ENCODE peak calls at places on chromosomes 13 and 19, in six cellular contexts. Y is thoracic aorta, V is body of pancreas, X is GM23248, F is fibroblast of lung, M is upper lobe of right lung. L is an unnamed sample.
A peak's percentile ranks its signal among the peaks of the same experiment; 100 is the strongest.

GRCh38 chr13:91668844-91669495 is 270.5 kb downstream of the GPC5 start:
- DNase-seq in X (no peak), M (no peak), V (no peak), F (no peak), Y (no peak), L (no peak)

GRCh38 chr19:28705008-28705407 is 507.9 kb downstream of the UQCRFS1 start:
- DNase-seq in V (peak; percentile 18), F (peak; percentile 92), Y (no peak), M (no peak), X (peak; percentile 93), L (no peak)

GRCh38 chr19:35112995-35113693 is 2.5 kb upstream of the FXYD3 start:
- DNase-seq in F (no peak), M (no peak), Y (no peak), V (no peak), X (peak; percentile 12), L (no peak)

GRCh38 chr19:49064768-49065611 is at the start of gene NTF4:
- DNase-seq in X (peak; percentile 50), V (peak; percentile 19), F (peak; percentile 41), M (no peak), Y (no peak), L (no peak)

GRCh38 chr19:47004012-47004465 is 15.6 kb upstream of the NPAS1 start:
- DNase-seq in F (no peak), M (no peak), X (no peak), Y (no peak), V (no peak), L (no peak)

GRCh38 chr13:86585826-86586225 is 786.6 kb upstream of the SLITRK6 start:
- DNase-seq in X (peak; percentile 80), F (peak; percentile 83), M (no peak), Y (no peak), V (peak; percentile 38), L (no peak)

GRCh38 chr19:43636121-43636683 is 3.4 kb downstream of the CADM4 start:
- DNase-seq in M (no peak), F (peak; percentile 47), Y (no peak), V (peak; percentile 19), X (peak; percentile 37), L (no peak)

GRCh38 chr13:111117961-111118360 is 2.9 kb downstream of the ARHGEF7 start:
- DNase-seq in F (no peak), V (no peak), M (no peak), X (peak; percentile 41), Y (no peak), L (no peak)

GRCh38 chr13:109869312-109870237 is 83.2 kb upstream of the IRS2 start:
- DNase-seq in F (peak; percentile 70), Y (peak; percentile 16), X (peak; percentile 65), V (peak; percentile 89), M (peak; percentile 86), L (no peak)

GRCh38 chr19:20164456-20164855 is 2.6 kb upstream of the ZNF486 start:
- DNase-seq in X (no peak), V (no peak), Y (no peak), M (no peak), F (no peak), L (no peak)

GRCh38 chr13:93670858-93671257 is 444.3 kb downstream of the GPC6 start:
- DNase-seq in V (no peak), Y (no peak), F (no peak), X (no peak), M (no peak), L (no peak)

GRCh38 chr13:63636231-63636993 is 2220.8 kb upstream of the PCDH20 start:
- DNase-seq in F (no peak), Y (no peak), X (no peak), M (no peak), V (peak; percentile 3), L (no peak)

GRCh38 chr19:34556500-34556899 is 74.9 kb downstream of the WTIP start:
- DNase-seq in M (no peak), F (no peak), V (peak; percentile 63), Y (no peak), X (peak; percentile 66), L (no peak)

GRCh38 chr19:37941820-37942515 is 35.0 kb downstream of the SIPA1L3 start:
- DNase-seq in Y (no peak), V (no peak), X (no peak), M (peak; percentile 9), F (no peak), L (no peak)

GRCh38 chr19:5990289-5990797 is 12.4 kb upstream of the RANBP3 start:
- DNase-seq in M (no peak), X (peak; percentile 59), F (no peak), Y (no peak), V (no peak), L (no peak)

GRCh38 chr13:70391678-70392077 is 283.4 kb upstream of the KLHL1 start:
- DNase-seq in Y (no peak), M (no peak), X (no peak), F (no peak), V (peak; percentile 54), L (no peak)

GRCh38 chr13:98576215-98576945 is 527 bp downstream of the STK24 start:
- DNase-seq in V (peak; percentile 50), M (peak; percentile 82), Y (no peak), F (peak; percentile 38), X (peak; percentile 67), L (peak; percentile 35)

GRCh38 chr19:35901055-35901644 is 810 bp upstream of the NFKBID start:
- DNase-seq in V (no peak), F (peak; percentile 65), M (no peak), Y (no peak), X (peak; percentile 88), L (no peak)

GRCh38 chr13:78228211-78228610 is 309.6 kb upstream of the EDNRB start:
- DNase-seq in M (no peak), X (no peak), V (no peak), Y (no peak), F (peak; percentile 66), L (no peak)

GRCh38 chr19:4775627-4776152 is 15.8 kb upstream of the FEM1A start:
- DNase-seq in Y (no peak), V (no peak), F (no peak), M (no peak), X (no peak), L (no peak)
- H3K27ac ChIP-seq in Y (no peak overlapping the region), V (no peak overlapping the region), F (no peak overlapping the region), M (no peak overlapping the region), X (no peak overlapping the region), L (no peak overlapping the region)

GRCh38 chr19:18321729-18322091 is 1.2 kb downstream of the LSM4 start:
- DNase-seq in X (peak; percentile 55), F (no peak), M (no peak), V (no peak), Y (no peak), L (peak; percentile 65)

GRCh38 chr19:18319591-18320135 is 3.2 kb downstream of the LSM4 start:
- DNase-seq in V (peak; percentile 37), M (no peak), F (no peak), Y (no peak), X (no peak), L (no peak)

GRCh38 chr19:18322318-18322758 is 538 bp downstream of the LSM4 start:
- DNase-seq in Y (no peak), M (no peak), V (peak; percentile 47), X (peak; percentile 80), F (peak; percentile 69), L (peak; percentile 22)

GRCh38 chr19:18320865-18321728 is 1.8 kb downstream of the LSM4 start:
- DNase-seq in F (no peak), X (no peak), V (no peak), Y (no peak), M (no peak), L (no peak)

GRCh38 chr19:18322759-18323460 is at the start of gene LSM4:
- DNase-seq in M (peak; percentile 99), F (peak; percentile 95), V (peak; percentile 99), Y (peak; percentile 93), X (peak; percentile 99), L (peak; percentile 99)
- H3K4me3 ChIP-seq in M (peak within 1 kb of the TSS; percentile 88), F (peak within 1 kb of the TSS; percentile 75), V (peak within 1 kb of the TSS; percentile 50), Y (peak within 1 kb of the TSS; percentile 78), X (peak within 1 kb of the TSS; percentile 81), L (peak within 1 kb of the TSS; percentile 77)

DNA sequence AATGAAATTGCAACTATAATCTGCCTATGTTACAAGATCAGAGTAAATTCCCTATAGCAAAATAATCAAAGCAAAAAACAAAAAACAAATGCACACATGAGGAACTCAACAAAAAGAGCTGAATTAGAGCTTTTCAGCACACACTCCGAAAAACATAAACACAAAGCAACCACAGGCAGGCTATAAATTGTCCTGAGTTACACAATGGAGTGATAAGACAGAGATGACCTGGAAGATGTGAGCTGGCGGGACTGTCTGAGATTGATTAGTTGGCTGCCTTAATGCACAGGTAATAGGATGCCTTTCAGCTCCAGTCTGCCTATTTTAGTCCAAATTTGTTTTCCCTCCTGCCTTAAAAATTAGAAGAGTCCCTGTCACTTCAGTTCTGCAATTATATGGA is 159.0 kb upstream of the FNDC3A start:
- DNase-seq in M (no peak), V (no peak), Y (no peak), F (no peak), X (no peak), L (no peak)
- H3K27ac ChIP-seq in M (no peak overlapping the region), V (no peak overlapping the region), Y (no peak overlapping the region), F (no peak overlapping the region), X (no peak overlapping the region), L (no peak overlapping the region)

GRCh38 chr13:33179463-33179862 is 106.1 kb downstream of the STARD13 start:
- DNase-seq in X (no peak), Y (no peak), V (no peak), F (no peak), M (no peak), L (no peak)

GRCh38 chr13:33182729-33183128 is 102.8 kb downstream of the STARD13 start:
- DNase-seq in M (no peak), F (no peak), X (no peak), Y (no peak), V (peak; percentile 72), L (no peak)

GRCh38 chr13:33183431-33184130 is 102.0 kb downstream of the STARD13 start:
- DNase-seq in V (no peak), M (no peak), X (peak; percentile 74), F (peak; percentile 88), Y (no peak), L (no peak)

GRCh38 chr13:33180009-33180804 is 105.3 kb downstream of the STARD13 start:
- DNase-seq in Y (no peak), M (no peak), V (no peak), X (no peak), F (no peak), L (no peak)

GRCh38 chr13:33181264-33181663 is 104.3 kb downstream of the STARD13 start:
- DNase-seq in Y (no peak), X (no peak), F (no peak), M (no peak), V (no peak), L (no peak)
- H3K4me3 ChIP-seq in Y (no peak overlapping the region), X (no peak overlapping the region), F (no peak overlapping the region), M (no peak overlapping the region), V (no peak overlapping the region), L (no peak overlapping the region)